ENCODE peak calls at places on chromosomes 3 and 15, in eight cellular contexts. C is endothelial cell, V is T follicular helper cell, R is left kidney, D is HTR-8/SVneo, M is natural killer cell, N is GM23248, I is GM20000. K is an unnamed sample.

GRCh38 chr3:27659279-27660021 is 62.7 kb downstream of the EOMES start:
- DNase-seq in I (peak), R (peak), M (peak), N (peak), C (peak), D (peak), V (peak), K (no peak)

GRCh38 chr3:105359098-105359762 is 7.5 kb upstream of the ALCAM start:
- DNase-seq in D (peak), N (peak), I (no peak), R (no peak), C (no peak), V (no peak), M (no peak), K (no peak)

GRCh38 chr3:123194552-123194951 is 7.2 kb upstream of the SEC22A start:
- DNase-seq in V (no peak), R (peak), D (peak), I (no peak), N (no peak), C (peak), M (no peak), K (no peak)

GRCh38 chr3:154786724-154787123 is 293.4 kb upstream of the MME start:
- DNase-seq in C (no peak), I (no peak), R (peak), D (no peak), N (no peak), V (no peak), M (no peak), K (no peak)

GRCh38 chr15:36617529-36618196 is 38.2 kb downstream of the CDIN1 start:
- DNase-seq in C (no peak), D (no peak), N (no peak), R (no peak), I (peak), V (no peak), M (no peak), K (no peak)

GRCh38 chr15:86489992-86490391 is 410.3 kb downstream of the AGBL1 start:
- DNase-seq in N (no peak), V (no peak), C (no peak), M (no peak), I (no peak), R (no peak), D (no peak), K (no peak)

GRCh38 chr3:125187599-125187910 is 25.0 kb downstream of the SLC12A8 start:
- DNase-seq in N (no peak), R (no peak), D (no peak), M (no peak), V (no peak), I (no peak), C (no peak), K (no peak)

GRCh38 chr3:189276481-189277190 is 104.9 kb downstream of the TPRG1 start:
- DNase-seq in D (peak), I (no peak), N (peak), M (no peak), C (no peak), R (no peak), V (no peak), K (no peak)